ENCODE peak calls at places on chromosomes 5 and 9, in seven cellular contexts. One of them, this sample, is unnamed.

GRCh38 chr9:109315889-109316640 is 4.8 kb downstream of the EPB41L4B start:
- DNase-seq in coronary artery: no peak
- DNase-seq in IMR-90: peak; percentile 18
- DNase-seq in amniotic stem cell: no peak
- DNase-seq in heart left ventricle: peak; percentile 87
- DNase-seq in dermis blood vessel endothelial cell: peak; percentile 18
- DNase-seq in DND-41: no peak
- DNase-seq in this sample: no peak

GRCh38 chr9:28155067-28155466 is 581.8 kb upstream of the C9orf72 start:
- DNase-seq in coronary artery: no peak
- DNase-seq in IMR-90: no peak
- DNase-seq in amniotic stem cell: no peak
- DNase-seq in heart left ventricle: no peak
- DNase-seq in dermis blood vessel endothelial cell: no peak
- DNase-seq in DND-41: no peak
- DNase-seq in this sample: no peak

GRCh38 chr9:35675732-35676392 is 2.1 kb downstream of the CA9 start:
- DNase-seq in coronary artery: no peak
- DNase-seq in IMR-90: no peak
- DNase-seq in amniotic stem cell: no peak
- DNase-seq in heart left ventricle: no peak
- DNase-seq in dermis blood vessel endothelial cell: peak; percentile 41
- DNase-seq in DND-41: no peak
- DNase-seq in this sample: no peak

GRCh38 chr5:109141499-109142200 is 268.1 kb downstream of the PJA2 start:
- DNase-seq in coronary artery: no peak
- DNase-seq in IMR-90: peak; percentile 66
- DNase-seq in amniotic stem cell: no peak
- DNase-seq in heart left ventricle: no peak
- DNase-seq in dermis blood vessel endothelial cell: no peak
- DNase-seq in DND-41: no peak
- DNase-seq in this sample: no peak

GRCh38 chr5:160749682-160750081 is 102.3 kb downstream of the ATP10B start:
- DNase-seq in coronary artery: no peak
- DNase-seq in IMR-90: no peak
- DNase-seq in amniotic stem cell: no peak
- DNase-seq in heart left ventricle: no peak
- DNase-seq in dermis blood vessel endothelial cell: no peak
- DNase-seq in DND-41: no peak
- DNase-seq in this sample: no peak

GRCh38 chr5:140996055-140996454 is 29.8 kb downstream of the PCDHAC2 start:
- DNase-seq in coronary artery: no peak
- DNase-seq in IMR-90: no peak
- DNase-seq in amniotic stem cell: no peak
- DNase-seq in heart left ventricle: no peak
- DNase-seq in dermis blood vessel endothelial cell: no peak
- DNase-seq in DND-41: no peak
- DNase-seq in this sample: no peak

GRCh38 chr9:130905125-130905901 is 8.7 kb upstream of the QRFP start:
- DNase-seq in coronary artery: no peak
- DNase-seq in IMR-90: no peak
- DNase-seq in amniotic stem cell: no peak
- DNase-seq in heart left ventricle: no peak
- DNase-seq in dermis blood vessel endothelial cell: no peak
- DNase-seq in DND-41: no peak
- DNase-seq in this sample: no peak

GRCh38 chr5:92248518-92248917 is 865.4 kb upstream of the ARRDC3 start:
- DNase-seq in coronary artery: no peak
- DNase-seq in IMR-90: no peak
- DNase-seq in amniotic stem cell: no peak
- DNase-seq in heart left ventricle: no peak
- DNase-seq in dermis blood vessel endothelial cell: no peak
- DNase-seq in DND-41: no peak
- DNase-seq in this sample: no peak

GRCh38 chr9:107275530-107275929 is 7.5 kb upstream of the RAD23B start:
- DNase-seq in coronary artery: no peak
- DNase-seq in IMR-90: no peak
- DNase-seq in amniotic stem cell: no peak
- DNase-seq in heart left ventricle: no peak
- DNase-seq in dermis blood vessel endothelial cell: no peak
- DNase-seq in DND-41: no peak
- DNase-seq in this sample: no peak

GRCh38 chr9:101026824-101027223 is 1.7 kb upstream of the PLPPR1 start:
- DNase-seq in coronary artery: no peak
- DNase-seq in IMR-90: no peak
- DNase-seq in amniotic stem cell: no peak
- DNase-seq in heart left ventricle: no peak
- DNase-seq in dermis blood vessel endothelial cell: peak; percentile 9
- DNase-seq in DND-41: no peak
- DNase-seq in this sample: no peak

GRCh38 chr9:93127395-93127911 is 6.6 kb downstream of the NINJ1 start:
- DNase-seq in coronary artery: no peak
- DNase-seq in IMR-90: no peak
- DNase-seq in amniotic stem cell: no peak
- DNase-seq in heart left ventricle: peak; percentile 40
- DNase-seq in dermis blood vessel endothelial cell: no peak
- DNase-seq in DND-41: no peak
- DNase-seq in this sample: no peak

GRCh38 chr5:142012792-142013388 is at the start of gene GNPDA1:
- DNase-seq in coronary artery: peak; percentile 90
- DNase-seq in IMR-90: peak; percentile 72
- DNase-seq in amniotic stem cell: peak; percentile 49
- DNase-seq in heart left ventricle: peak; percentile 85
- DNase-seq in dermis blood vessel endothelial cell: peak; percentile 87
- DNase-seq in DND-41: peak; percentile 63
- DNase-seq in this sample: no peak

GRCh38 chr9:36543916-36544315 is 28.8 kb upstream of the MELK start:
- DNase-seq in coronary artery: no peak
- DNase-seq in IMR-90: no peak
- DNase-seq in amniotic stem cell: no peak
- DNase-seq in heart left ventricle: no peak
- DNase-seq in dermis blood vessel endothelial cell: no peak
- DNase-seq in DND-41: no peak
- DNase-seq in this sample: no peak

GRCh38 chr5:93250431-93250830 is 330.6 kb downstream of the NR2F1-AS1 start:
- DNase-seq in coronary artery: no peak
- DNase-seq in IMR-90: no peak
- DNase-seq in amniotic stem cell: no peak
- DNase-seq in heart left ventricle: no peak
- DNase-seq in dermis blood vessel endothelial cell: no peak
- DNase-seq in DND-41: no peak
- DNase-seq in this sample: no peak

This sample was measured in glomerular endothelial cell.